ENCODE peak calls at places on chromosomes 16 and 17, in ten cellular contexts. One of them, this sample, is unnamed.
A peak's percentile ranks its signal among the peaks of the same experiment; 100 is the strongest.

GRCh38 chr16:872436-873242 is 72.1 kb upstream of the GNG13 start:
- DNase-seq in OCI-LY7: no peak
- DNase-seq in caudate nucleus: no peak
- DNase-seq in hepatocyte: no peak
- DNase-seq in COR-L47: no peak
- DNase-seq in nucleus accumbens: no peak
- DNase-seq in NCI-H69: no peak
- DNase-seq in lower leg skin: no peak
- DNase-seq in iPS-NIHi11: no peak
- DNase-seq in brain microvascular endothelial cell: no peak
- DNase-seq in this sample: no peak

GRCh38 chr16:22250522-22250921 is 44.4 kb downstream of the EEF2K start:
- DNase-seq in brain microvascular endothelial cell: no peak
- DNase-seq in COR-L47: no peak
- DNase-seq in nucleus accumbens: no peak
- DNase-seq in hepatocyte: no peak
- DNase-seq in OCI-LY7: no peak
- DNase-seq in caudate nucleus: no peak
- DNase-seq in iPS-NIHi11: no peak
- DNase-seq in NCI-H69: no peak
- DNase-seq in lower leg skin: no peak
- DNase-seq in this sample: no peak

GRCh38 chr17:21042434-21043295 is at the start of gene USP22:
- DNase-seq in COR-L47: peak; percentile 93
- DNase-seq in iPS-NIHi11: peak; percentile 90
- DNase-seq in NCI-H69: peak; percentile 98
- DNase-seq in hepatocyte: no peak
- DNase-seq in nucleus accumbens: no peak
- DNase-seq in caudate nucleus: no peak
- DNase-seq in OCI-LY7: peak; percentile 98
- DNase-seq in lower leg skin: no peak
- DNase-seq in brain microvascular endothelial cell: no peak
- DNase-seq in this sample: peak; percentile 55

GRCh38 chr16:14132696-14133048 is 61.6 kb downstream of the MRTFB start:
- DNase-seq in caudate nucleus: no peak
- DNase-seq in hepatocyte: no peak
- DNase-seq in iPS-NIHi11: no peak
- DNase-seq in OCI-LY7: no peak
- DNase-seq in brain microvascular endothelial cell: no peak
- DNase-seq in NCI-H69: no peak
- DNase-seq in lower leg skin: no peak
- DNase-seq in COR-L47: no peak
- DNase-seq in nucleus accumbens: no peak
- DNase-seq in this sample: no peak

GRCh38 chr17:57523926-57524634 is 221.0 kb downstream of the CCDC182 start:
- DNase-seq in NCI-H69: peak; percentile 95
- DNase-seq in nucleus accumbens: no peak
- DNase-seq in brain microvascular endothelial cell: no peak
- DNase-seq in iPS-NIHi11: no peak
- DNase-seq in caudate nucleus: no peak
- DNase-seq in OCI-LY7: no peak
- DNase-seq in lower leg skin: no peak
- DNase-seq in COR-L47: peak; percentile 37
- DNase-seq in hepatocyte: no peak
- DNase-seq in this sample: no peak

GRCh38 chr16:1461146-1461545 is 13.7 kb downstream of the CLCN7 start:
- DNase-seq in NCI-H69: no peak
- DNase-seq in nucleus accumbens: no peak
- DNase-seq in hepatocyte: peak; percentile 65
- DNase-seq in lower leg skin: no peak
- DNase-seq in OCI-LY7: no peak
- DNase-seq in brain microvascular endothelial cell: no peak
- DNase-seq in COR-L47: no peak
- DNase-seq in iPS-NIHi11: no peak
- DNase-seq in caudate nucleus: no peak
- DNase-seq in this sample: peak; percentile 84

GRCh38 chr17:82153745-82154375 is 55.8 kb upstream of the FASN start:
- DNase-seq in lower leg skin: peak; percentile 74
- DNase-seq in hepatocyte: peak; percentile 86
- DNase-seq in caudate nucleus: peak; percentile 47
- DNase-seq in nucleus accumbens: peak; percentile 43
- DNase-seq in brain microvascular endothelial cell: peak; percentile 51
- DNase-seq in OCI-LY7: peak; percentile 85
- DNase-seq in NCI-H69: peak; percentile 71
- DNase-seq in iPS-NIHi11: peak; percentile 96
- DNase-seq in COR-L47: peak; percentile 63
- DNase-seq in this sample: peak; percentile 95

GRCh38 chr16:30051518-30051917 is 14.0 kb upstream of the ALDOA start:
- DNase-seq in brain microvascular endothelial cell: peak; percentile 82
- DNase-seq in NCI-H69: no peak
- DNase-seq in COR-L47: no peak
- DNase-seq in lower leg skin: no peak
- DNase-seq in iPS-NIHi11: no peak
- DNase-seq in OCI-LY7: no peak
- DNase-seq in hepatocyte: no peak
- DNase-seq in nucleus accumbens: no peak
- DNase-seq in caudate nucleus: no peak
- DNase-seq in this sample: peak; percentile 55

GRCh38 chr17:75009139-75009724 is 3.2 kb upstream of the MRPL58 start:
- DNase-seq in brain microvascular endothelial cell: no peak
- DNase-seq in hepatocyte: no peak
- DNase-seq in iPS-NIHi11: no peak
- DNase-seq in NCI-H69: peak; percentile 43
- DNase-seq in COR-L47: no peak
- DNase-seq in lower leg skin: no peak
- DNase-seq in OCI-LY7: no peak
- DNase-seq in caudate nucleus: no peak
- DNase-seq in nucleus accumbens: no peak
- DNase-seq in this sample: peak; percentile 73

GRCh38 chr17:20612635-20613034 is 33.1 kb downstream of the CDRT15L2 start:
- DNase-seq in caudate nucleus: no peak
- DNase-seq in hepatocyte: no peak
- DNase-seq in OCI-LY7: no peak
- DNase-seq in nucleus accumbens: no peak
- DNase-seq in lower leg skin: no peak
- DNase-seq in NCI-H69: no peak
- DNase-seq in COR-L47: no peak
- DNase-seq in iPS-NIHi11: no peak
- DNase-seq in brain microvascular endothelial cell: no peak
- DNase-seq in this sample: no peak

GRCh38 chr17:56431736-56432135 is 161.8 kb upstream of the NOG start:
- DNase-seq in brain microvascular endothelial cell: no peak
- DNase-seq in nucleus accumbens: no peak
- DNase-seq in hepatocyte: no peak
- DNase-seq in lower leg skin: no peak
- DNase-seq in caudate nucleus: no peak
- DNase-seq in COR-L47: no peak
- DNase-seq in NCI-H69: no peak
- DNase-seq in iPS-NIHi11: peak; percentile 20
- DNase-seq in OCI-LY7: no peak
- DNase-seq in this sample: peak; percentile 9

GRCh38 chr16:35252356-35252936 is 1793.0 kb downstream of the TP53TG3F start:
- DNase-seq in NCI-H69: no peak
- DNase-seq in caudate nucleus: no peak
- DNase-seq in brain microvascular endothelial cell: no peak
- DNase-seq in hepatocyte: no peak
- DNase-seq in OCI-LY7: peak; percentile 5
- DNase-seq in COR-L47: no peak
- DNase-seq in lower leg skin: no peak
- DNase-seq in iPS-NIHi11: no peak
- DNase-seq in nucleus accumbens: no peak
- DNase-seq in this sample: no peak

GRCh38 chr17:69592692-69593350 is 178.3 kb downstream of the MAP2K6 start:
- DNase-seq in COR-L47: no peak
- DNase-seq in lower leg skin: no peak
- DNase-seq in NCI-H69: no peak
- DNase-seq in hepatocyte: no peak
- DNase-seq in OCI-LY7: no peak
- DNase-seq in iPS-NIHi11: no peak
- DNase-seq in caudate nucleus: no peak
- DNase-seq in nucleus accumbens: no peak
- DNase-seq in brain microvascular endothelial cell: peak; percentile 51
- DNase-seq in this sample: no peak

GRCh38 chr16:90044111-90044551 is 24.9 kb upstream of the DBNDD1 start:
- DNase-seq in NCI-H69: no peak
- DNase-seq in COR-L47: no peak
- DNase-seq in lower leg skin: no peak
- DNase-seq in caudate nucleus: no peak
- DNase-seq in iPS-NIHi11: no peak
- DNase-seq in hepatocyte: peak; percentile 80
- DNase-seq in brain microvascular endothelial cell: no peak
- DNase-seq in nucleus accumbens: no peak
- DNase-seq in OCI-LY7: no peak
- DNase-seq in this sample: no peak

GRCh38 chr17:75995385-75995925 is 5.2 kb upstream of the CDK3 start:
- DNase-seq in brain microvascular endothelial cell: no peak
- DNase-seq in iPS-NIHi11: peak; percentile 8
- DNase-seq in NCI-H69: no peak
- DNase-seq in hepatocyte: no peak
- DNase-seq in caudate nucleus: no peak
- DNase-seq in nucleus accumbens: no peak
- DNase-seq in OCI-LY7: no peak
- DNase-seq in lower leg skin: no peak
- DNase-seq in COR-L47: no peak
- DNase-seq in this sample: no peak